ENCODE peak calls at places on chromosomes 6 and 20, in eight cellular contexts. A is upper lobe of left lung; W is psoas muscle; Z is choroid plexus epithelial cell; M is tibial nerve; K is A549; H is RWPE2; P is CD4-positive, alpha-beta T cell. T is an unnamed sample.

GRCh38 chr6:165889636-165890403 is 226.8 kb upstream of the PDE10A start:
- DNase-seq in M (no peak), W (no peak), A (no peak), K (no peak), Z (peak), H (no peak), P (no peak), T (peak)

GRCh38 chr6:71028236-71028876 is 71.5 kb upstream of the B3GAT2 start:
- DNase-seq in A (no peak), P (no peak), H (no peak), Z (peak), W (no peak), K (no peak), M (no peak), T (no peak)

GRCh38 chr6:135047324-135047723 is 7.3 kb downstream of the HBS1L start:
- DNase-seq in P (no peak), H (no peak), A (no peak), M (no peak), K (no peak), W (no peak), Z (no peak), T (no peak)

GRCh38 chr6:166269301-166270039 is 38.7 kb downstream of the PRR18 start:
- DNase-seq in H (no peak), M (no peak), Z (no peak), K (no peak), A (no peak), P (no peak), W (no peak), T (no peak)

GRCh38 chr20:37877832-37878772 is 24.8 kb upstream of the VSTM2L start:
- DNase-seq in P (no peak), K (no peak), H (no peak), A (no peak), M (no peak), Z (no peak), W (peak), T (no peak)

GRCh38 chr20:36925234-36925633 is 26.3 kb downstream of the SAMHD1 start:
- DNase-seq in M (no peak), Z (no peak), H (no peak), P (no peak), W (no peak), A (no peak), K (no peak), T (no peak)

GRCh38 chr6:75204222-75204958 is 1.5 kb downstream of the COL12A1 start:
- DNase-seq in A (peak), M (peak), W (peak), P (no peak), H (peak), Z (peak), K (peak), T (peak)

GRCh38 chr20:37277253-37277593 is 12.2 kb upstream of the MANBAL start:
- DNase-seq in K (no peak), W (no peak), M (no peak), Z (no peak), P (no peak), H (no peak), A (no peak), T (no peak)

GRCh38 chr6:105781905-105782304 is 304.2 kb upstream of the PRDM1 start:
- DNase-seq in P (no peak), A (no peak), Z (no peak), K (no peak), M (no peak), W (no peak), H (no peak), T (no peak)

GRCh38 chr6:68778356-68779020 is 143.4 kb downstream of the ADGRB3 start:
- DNase-seq in H (no peak), P (no peak), A (no peak), Z (peak), K (no peak), M (no peak), W (no peak), T (peak)

GRCh38 chr6:14549871-14550270 is 432.3 kb downstream of the CD83 start:
- DNase-seq in M (no peak), Z (no peak), A (no peak), P (no peak), W (no peak), H (no peak), K (no peak), T (no peak)

GRCh38 chr6:148971027-148971927 is 224.4 kb downstream of the UST start:
- DNase-seq in W (no peak), M (no peak), Z (peak), P (no peak), A (no peak), H (no peak), K (no peak), T (no peak)

GRCh38 chr6:145153495-145153894 is 581.8 kb downstream of the EPM2A start:
- DNase-seq in M (no peak), Z (no peak), H (no peak), P (no peak), A (no peak), K (no peak), W (no peak), T (no peak)

GRCh38 chr6:22025468-22026159 is 271.2 kb downstream of the PRL start:
- DNase-seq in K (peak), W (no peak), M (no peak), H (no peak), P (no peak), Z (peak), A (no peak), T (peak)

GRCh38 chr6:158080849-158081656 is 87.0 kb downstream of the SERAC1 start:
- DNase-seq in P (no peak), H (no peak), Z (no peak), K (no peak), M (no peak), W (no peak), A (no peak), T (no peak)

GRCh38 chr6:1645466-1646185 is 35.9 kb downstream of the FOXC1 start:
- DNase-seq in A (no peak), M (no peak), Z (no peak), P (no peak), K (no peak), W (peak), H (no peak), T (no peak)

GRCh38 chr6:121430514-121431460 is 4.7 kb upstream of the GJA1 start:
- DNase-seq in Z (peak), A (no peak), K (peak), H (no peak), M (no peak), W (no peak), P (no peak), T (peak)

GRCh38 chr6:105646391-105646867 is 243.5 kb upstream of the PREP start:
- DNase-seq in Z (peak), A (no peak), K (no peak), W (no peak), M (no peak), H (no peak), P (no peak), T (no peak)

GRCh38 chr6:47109281-47109680 is 67.1 kb upstream of the ADGRF1 start:
- DNase-seq in M (no peak), H (no peak), Z (peak), W (no peak), K (no peak), A (no peak), P (no peak), T (peak)

GRCh38 chr6:57262901-57263694 is 41.0 kb upstream of the RAB23 start:
- DNase-seq in K (no peak), H (no peak), W (no peak), P (no peak), M (no peak), Z (peak), A (no peak), T (no peak)

GRCh38 chr6:12137480-12137879 is 125.4 kb downstream of the HIVEP1 start:
- DNase-seq in Z (peak), M (peak), P (no peak), A (peak), K (no peak), H (no peak), W (no peak), T (peak)

GRCh38 chr6:90285611-90286381 is 10.8 kb downstream of the BACH2 start:
- DNase-seq in W (peak), Z (peak), A (peak), H (peak), M (peak), P (peak), K (peak), T (peak)

GRCh38 chr20:14336667-14337066 is 745 bp downstream of the FLRT3 start:
- DNase-seq in M (no peak), K (peak), Z (peak), H (no peak), P (no peak), W (no peak), A (no peak), T (peak)
- TF ChIP-seq CTCF in M (no peak), K (peak), Z (peak), H (no peak), P (no peak), W (no peak), A (no peak), T (no peak)

GRCh38 chr6:27495386-27496135 is 22.7 kb upstream of the ZNF184 start:
- DNase-seq in H (no peak), P (no peak), Z (peak), W (peak), M (peak), K (peak), A (no peak), T (peak)
- TF ChIP-seq CTCF in H (peak), P (no peak), Z (peak), W (no peak), M (no peak), K (peak), A (no peak), T (no peak)

GRCh38 chr6:95865857-95866256 is 149.9 kb upstream of the FUT9 start:
- DNase-seq in K (no peak), M (no peak), W (no peak), Z (no peak), P (no peak), A (no peak), H (no peak), T (no peak)

GRCh38 chr6:95867205-95867604 is 148.6 kb upstream of the FUT9 start:
- DNase-seq in W (no peak), M (no peak), A (no peak), Z (no peak), H (no peak), P (no peak), K (no peak), T (no peak)

DNA sequence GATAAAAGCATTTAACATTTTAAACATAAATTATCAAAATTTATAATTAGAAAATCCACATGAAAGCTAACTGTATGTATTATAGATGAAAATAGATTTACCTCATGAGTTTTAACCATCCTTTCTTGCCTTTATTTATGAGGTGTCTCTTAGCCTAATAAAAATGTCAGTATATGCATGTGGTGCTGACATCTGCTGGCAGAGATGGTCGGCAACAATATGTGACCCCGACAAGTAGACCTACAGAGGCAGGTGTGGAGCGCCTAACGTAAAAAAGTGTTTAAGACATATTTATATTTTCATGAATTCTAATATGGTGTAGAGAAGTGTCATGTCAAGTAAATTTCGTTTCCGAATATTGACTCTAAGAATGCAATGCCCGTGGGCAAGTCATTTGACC is 149.0 kb upstream of the FUT9 start:
- DNase-seq in W (no peak), P (no peak), Z (peak), M (no peak), H (no peak), K (no peak), A (no peak), T (no peak)
- TF ChIP-seq CTCF in W (no peak), P (no peak), Z (peak), M (no peak), H (peak), K (peak), A (no peak), T (no peak)

DNA sequence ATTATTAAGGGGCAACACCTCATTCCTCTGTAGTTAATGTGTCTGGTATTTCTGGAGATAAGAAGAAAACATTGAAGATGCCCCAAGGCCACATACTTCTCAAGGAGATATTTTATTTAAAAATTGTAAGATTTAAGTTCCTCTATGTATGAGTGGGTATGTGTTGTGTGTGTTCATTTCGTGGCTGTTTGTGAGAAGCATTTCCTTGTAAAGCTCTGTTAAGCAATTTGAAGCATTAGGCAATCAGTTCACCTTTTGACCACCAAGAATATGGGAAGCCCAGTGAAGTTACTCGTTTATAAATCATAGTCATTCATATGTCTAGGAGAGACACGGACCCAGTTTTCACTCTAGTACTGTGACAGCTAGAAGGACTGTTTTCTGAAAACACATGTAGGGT is 717.6 kb upstream of the MAP3K7 start:
- DNase-seq in K (no peak), A (no peak), Z (peak), H (no peak), P (no peak), W (no peak), M (no peak), T (no peak)
- TF ChIP-seq CTCF in K (no peak), A (no peak), Z (no peak), H (no peak), P (no peak), W (no peak), M (no peak), T (no peak)

GRCh38 chr6:138278326-138278725 is 60.0 kb upstream of the PBOV1 start:
- DNase-seq in H (no peak), Z (peak), P (no peak), M (no peak), K (peak), A (no peak), W (no peak), T (peak)

GRCh38 chr6:138271451-138271850 is 53.2 kb upstream of the PBOV1 start:
- DNase-seq in H (no peak), K (no peak), A (no peak), W (no peak), M (no peak), Z (no peak), P (no peak), T (no peak)

GRCh38 chr6:138272543-138273305 is 54.4 kb upstream of the PBOV1 start:
- DNase-seq in P (no peak), K (no peak), A (no peak), H (no peak), Z (peak), M (no peak), W (no peak), T (peak)

GRCh38 chr6:138277835-138278234 is 59.5 kb upstream of the PBOV1 start:
- DNase-seq in M (no peak), Z (no peak), K (no peak), A (no peak), H (no peak), W (no peak), P (no peak), T (no peak)

GRCh38 chr6:138275976-138276375 is 57.7 kb upstream of the PBOV1 start:
- DNase-seq in K (no peak), A (no peak), P (no peak), H (no peak), M (no peak), W (no peak), Z (no peak), T (no peak)
- TF ChIP-seq CTCF in K (no peak), A (no peak), P (no peak), H (no peak), M (no peak), W (no peak), Z (no peak), T (no peak)

GRCh38 chr6:41626022-41626421 is 12.2 kb upstream of the MDFI start:
- DNase-seq in K (no peak), Z (no peak), M (no peak), P (no peak), H (no peak), A (no peak), W (no peak), T (no peak)

GRCh38 chr6:41624621-41625365 is 13.5 kb upstream of the MDFI start:
- DNase-seq in W (no peak), Z (no peak), H (no peak), K (no peak), P (no peak), M (no peak), A (no peak), T (no peak)

GRCh38 chr6:41629128-41629527 is 9.1 kb upstream of the MDFI start:
- DNase-seq in W (no peak), H (no peak), K (no peak), P (no peak), M (no peak), Z (no peak), A (no peak), T (no peak)

GRCh38 chr6:41625442-41625841 is 12.8 kb upstream of the MDFI start:
- DNase-seq in W (no peak), P (no peak), Z (peak), H (no peak), A (no peak), K (no peak), M (no peak), T (peak)

DNA sequence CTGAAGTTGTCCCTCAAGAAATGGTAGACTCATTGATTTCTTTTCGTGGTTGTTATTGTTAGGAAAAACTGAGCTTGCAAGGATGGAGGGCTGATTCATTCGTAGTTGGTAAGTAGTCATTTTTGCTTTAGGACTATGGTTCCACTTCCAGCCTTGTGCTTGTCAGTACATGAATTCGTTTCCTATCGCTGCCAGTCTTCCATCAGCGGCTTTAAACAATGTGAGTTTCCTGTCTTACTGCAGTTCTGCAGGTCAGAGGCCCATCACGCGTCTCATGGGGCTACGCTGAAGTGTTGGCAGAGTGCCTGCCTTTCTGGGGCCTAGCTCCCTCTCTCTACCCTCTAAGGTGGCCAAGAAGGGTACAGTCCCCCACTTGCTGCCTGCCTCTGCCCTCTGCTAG is 11.4 kb upstream of the MDFI start:
- DNase-seq in K (no peak), M (no peak), W (no peak), A (no peak), P (no peak), H (no peak), Z (peak), T (no peak)
- TF ChIP-seq CTCF in K (no peak), M (no peak), W (no peak), A (no peak), P (no peak), H (no peak), Z (no peak), T (no peak)

GRCh38 chr6:147787407-147787806 is 278.9 kb downstream of the SAMD5 start:
- DNase-seq in H (no peak), A (no peak), M (no peak), K (no peak), W (no peak), P (no peak), Z (no peak), T (no peak)
- TF ChIP-seq CTCF in H (no peak), A (no peak), M (no peak), K (no peak), W (no peak), P (no peak), Z (no peak), T (no peak)